ENCODE peak calls at places on chromosome 14, in ten cellular contexts. F is upper lobe of right lung; L is body of pancreas; K is effector memory CD4-positive, alpha-beta T cell; H is CD8-positive, alpha-beta T cell; A is HepG2; Y is stomach; V is SK-N-SH; G is uterus; M is mesenchymal stem cell. E is an unnamed sample.
A peak's percentile ranks its signal among the peaks of the same experiment; 100 is the strongest.

GRCh38 chr14:96194657-96195431 is 9.8 kb upstream of the BDKRB2 start:
- DNase-seq in F (peak; percentile 75), L (peak; percentile 70), K (no peak), H (no peak), A (peak; percentile 22), Y (no peak), V (no peak), G (no peak), M (no peak), E (no peak)

GRCh38 chr14:61176686-61177085 is 104.5 kb downstream of the TMEM30B start:
- DNase-seq in F (no peak), L (no peak), K (no peak), H (no peak), A (no peak), Y (no peak), V (no peak), G (no peak), M (no peak), E (no peak)

GRCh38 chr14:80638620-80639215 is 302.8 kb downstream of the CEP128 start:
- DNase-seq in F (no peak), L (no peak), K (no peak), H (no peak), A (no peak), Y (no peak), V (no peak), G (no peak), M (peak; percentile 51), E (no peak)

GRCh38 chr14:88146881-88147649 is 142.1 kb downstream of the GPR65 start:
- DNase-seq in F (no peak), L (no peak), K (no peak), H (no peak), A (no peak), Y (no peak), V (no peak), G (no peak), M (no peak), E (no peak)

GRCh38 chr14:65011559-65011958 is 24.9 kb downstream of the FNTB start:
- DNase-seq in F (no peak), L (no peak), K (no peak), H (no peak), A (no peak), Y (no peak), V (no peak), G (no peak), M (no peak), E (no peak)

GRCh38 chr14:58736606-58737005 is 98.8 kb downstream of the DACT1 start:
- DNase-seq in F (no peak), L (no peak), K (no peak), H (no peak), A (no peak), Y (no peak), V (no peak), G (no peak), M (no peak), E (no peak)

GRCh38 chr14:88271205-88271604 is 51.9 kb downstream of the KCNK10 start:
- DNase-seq in F (no peak), L (peak; percentile 34), K (no peak), H (no peak), A (no peak), Y (no peak), V (no peak), G (no peak), M (no peak), E (no peak)

GRCh38 chr14:106129274-106129673 is 602.9 kb downstream of the TMEM121 start:
- DNase-seq in F (no peak), L (no peak), K (no peak), H (peak; percentile 57), A (no peak), Y (no peak), V (no peak), G (no peak), M (no peak), E (peak; percentile 9)

GRCh38 chr14:31465113-31465512 is 7.8 kb upstream of the DTD2 start:
- DNase-seq in F (no peak), L (no peak), K (no peak), H (no peak), A (no peak), Y (no peak), V (no peak), G (no peak), M (peak; percentile 66), E (no peak)

GRCh38 chr14:102437997-102438922 is 71.3 kb downstream of the ANKRD9 start:
- DNase-seq in F (peak; percentile 92), L (peak; percentile 83), K (peak; percentile 54), H (peak; percentile 61), A (peak; percentile 59), Y (peak; percentile 89), V (peak; percentile 94), G (peak; percentile 82), M (peak; percentile 79), E (peak; percentile 85)

DNA sequence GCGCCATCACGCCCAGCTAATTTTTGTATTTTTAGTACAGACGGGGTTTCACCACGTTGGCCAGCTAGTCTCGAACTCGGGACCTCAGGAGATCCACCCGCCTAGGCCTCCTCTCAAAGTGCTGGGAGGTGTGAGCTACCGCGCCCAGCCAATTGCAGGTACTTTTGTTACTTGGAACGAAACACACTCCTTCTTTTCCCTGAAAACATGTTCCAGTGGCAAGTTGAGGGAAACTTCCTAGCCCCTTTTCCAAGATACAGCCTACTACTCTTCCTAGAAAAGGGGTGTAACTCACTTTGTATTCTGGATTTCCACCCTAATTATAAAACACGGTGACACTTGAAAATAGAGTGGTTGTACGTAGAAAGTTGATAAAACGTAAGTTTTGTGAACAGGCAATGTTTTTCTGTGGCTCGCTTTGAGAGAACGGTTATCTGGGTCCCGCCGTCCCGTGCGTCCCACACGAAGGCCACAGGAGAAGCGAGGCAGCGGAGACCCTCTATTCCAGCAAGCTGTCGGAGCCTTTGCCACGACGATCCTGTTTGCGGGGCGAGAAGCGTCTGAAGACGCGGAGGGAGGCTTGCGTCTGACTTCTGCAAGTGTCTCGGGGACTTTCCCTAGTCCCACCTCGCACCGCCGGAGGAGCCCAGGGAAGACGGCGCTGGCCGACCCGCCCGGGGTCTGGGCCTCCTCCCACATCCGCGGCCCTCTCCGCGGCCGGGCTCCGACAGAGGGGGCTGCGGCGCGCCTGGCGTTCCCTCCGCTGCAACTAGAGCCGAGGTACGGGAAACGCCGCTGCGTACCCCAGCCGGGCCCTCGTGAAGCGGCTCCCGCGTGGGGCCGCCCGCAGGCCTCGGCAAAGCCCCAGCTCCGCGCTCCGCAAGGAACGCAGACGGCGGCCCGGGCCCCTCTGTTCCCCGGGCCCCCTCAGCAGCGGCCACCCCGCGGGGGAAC is 745 bp downstream of the CDCA4 start:
- DNase-seq in F (peak; percentile 73), L (peak; percentile 16), K (peak; percentile 64), H (peak; percentile 61), A (no peak), Y (peak; percentile 39), V (no peak), G (no peak), M (peak; percentile 82), E (peak; percentile 41)
- H3K4me1 ChIP-seq in F (peaks cover 27% of the 10 kb centered on the region), L (peaks cover 32% of the 10 kb centered on the region), K (peaks cover 24% of the 10 kb centered on the region), H (peaks cover 23% of the 10 kb centered on the region), A (peaks cover 71% of the 10 kb centered on the region), Y (peaks cover 28% of the 10 kb centered on the region), V (peaks cover 44% of the 10 kb centered on the region), G (peaks cover 12% of the 10 kb centered on the region), M (peaks cover 25% of the 10 kb centered on the region), E (peaks cover 28% of the 10 kb centered on the region)

DNA sequence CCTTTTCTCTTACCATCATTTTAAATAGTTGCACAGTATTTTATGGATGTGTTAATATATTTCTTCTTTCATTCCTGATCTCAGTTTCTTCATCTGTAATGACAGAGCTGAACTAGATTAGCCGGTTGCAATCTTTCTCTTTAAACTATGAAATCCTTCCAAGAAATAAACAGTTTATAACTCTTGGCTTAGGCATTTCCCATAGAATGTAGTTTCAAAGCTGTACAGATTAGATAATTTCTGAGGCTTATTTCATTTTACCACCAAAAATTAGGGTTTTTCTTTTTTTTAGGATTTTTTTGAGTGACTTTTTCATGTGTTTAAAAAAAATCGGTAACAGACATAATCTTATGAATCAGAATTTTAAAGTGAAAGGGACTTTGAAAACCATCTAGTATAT is 144.0 kb downstream of the RAD51B start:
- DNase-seq in F (no peak), L (no peak), K (no peak), H (no peak), A (no peak), Y (no peak), V (no peak), G (no peak), M (no peak), E (no peak)
- H3K4me3 ChIP-seq in F (peak overlapping the region; percentile 11), L (no peak overlapping the region), K (no peak overlapping the region), H (no peak overlapping the region), A (no peak overlapping the region), Y (no peak overlapping the region), V (no peak overlapping the region), G (no peak overlapping the region), M (no peak overlapping the region), E (no peak overlapping the region)

GRCh38 chr14:35398095-35398584 is 6.4 kb downstream of the NFKBIA start:
- DNase-seq in F (no peak), L (no peak), K (no peak), H (no peak), A (no peak), Y (no peak), V (no peak), G (peak; percentile 29), M (peak; percentile 54), E (no peak)
- H3K4me1 ChIP-seq in F (peaks cover 44% of the 10 kb centered on the region), L (peaks cover 43% of the 10 kb centered on the region), K (peaks cover 27% of the 10 kb centered on the region), H (peaks cover 33% of the 10 kb centered on the region), A (peaks cover 79% of the 10 kb centered on the region), Y (peaks cover 53% of the 10 kb centered on the region), V (peaks cover 18% of the 10 kb centered on the region), G (no peaks in the 10 kb centered on the region), M (peaks cover 17% of the 10 kb centered on the region), E (peaks cover 19% of the 10 kb centered on the region)

GRCh38 chr14:24329736-24330135 is 5.1 kb downstream of the ADCY4 start:
- DNase-seq in F (peak; percentile 89), L (peak; percentile 83), K (peak; percentile 74), H (peak; percentile 71), A (no peak), Y (peak; percentile 62), V (no peak), G (no peak), M (no peak), E (no peak)

GRCh38 chr14:24332094-24332983 is 2.5 kb downstream of the ADCY4 start:
- DNase-seq in F (peak; percentile 82), L (peak; percentile 83), K (peak; percentile 77), H (peak; percentile 84), A (peak; percentile 86), Y (peak; percentile 82), V (peak; percentile 94), G (peak; percentile 55), M (peak; percentile 75), E (peak; percentile 21)

GRCh38 chr14:24330973-24331674 is 3.7 kb downstream of the ADCY4 start:
- DNase-seq in F (no peak), L (no peak), K (no peak), H (no peak), A (no peak), Y (no peak), V (no peak), G (no peak), M (no peak), E (no peak)

GRCh38 chr14:24329073-24329663 is 5.7 kb downstream of the ADCY4 start:
- DNase-seq in F (no peak), L (no peak), K (no peak), H (no peak), A (no peak), Y (no peak), V (no peak), G (no peak), M (no peak), E (no peak)

DNA sequence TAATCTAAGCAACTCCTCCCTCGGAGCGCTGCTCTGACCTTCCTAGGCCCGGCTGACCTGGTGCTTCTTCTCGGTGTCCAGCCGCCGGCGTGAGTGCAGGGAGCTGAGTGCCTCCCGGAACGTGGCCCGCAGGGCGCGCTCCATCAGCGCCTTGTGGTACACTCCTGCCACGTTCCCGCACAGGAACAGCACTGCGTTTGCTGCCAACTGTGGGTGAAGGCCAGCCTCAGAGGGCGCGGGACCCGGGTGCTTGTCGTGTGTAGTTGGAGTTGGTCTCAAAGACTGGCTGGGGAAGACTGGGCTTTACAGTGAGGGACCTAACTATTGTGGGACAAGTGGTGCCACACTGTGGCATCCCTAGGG is 3.2 kb downstream of the ADCY4 start:
- DNase-seq in F (no peak), L (no peak), K (no peak), H (no peak), A (no peak), Y (no peak), V (no peak), G (no peak), M (no peak), E (no peak)
- H3K4me3 ChIP-seq in F (no peak overlapping the region), L (no peak overlapping the region), K (no peak overlapping the region), H (no peak overlapping the region), A (no peak overlapping the region), Y (no peak overlapping the region), V (no peak overlapping the region), G (no peak overlapping the region), M (no peak overlapping the region), E (no peak overlapping the region)